ENCODE peak calls at places on chromosome 2, in six cellular contexts. J, D, O, X, E and N are unnamed samples.

GRCh38 chr2:43049836-43050796 is 176.3 kb downstream of the ZFP36L2 start:
- DNase-seq in J (no peak), D (no peak), O (no peak), X (no peak), E (peak; percentile 66), N (peak; percentile 48)

GRCh38 chr2:226618875-226619605 is 180.6 kb downstream of the IRS1 start:
- DNase-seq in J (no peak), D (peak; percentile 91), O (peak; percentile 85), X (no peak), E (peak; percentile 47), N (peak; percentile 43)

GRCh38 chr2:126908721-126909177 is 10.1 kb downstream of the TEX51 start:
- DNase-seq in J (peak; percentile 28), D (no peak), O (no peak), X (no peak), E (no peak), N (no peak)

GRCh38 chr2:228039752-228040534 is 141.5 kb downstream of the SPHKAP start:
- DNase-seq in J (peak; percentile 63), D (peak; percentile 8), O (peak; percentile 47), X (no peak), E (peak; percentile 37), N (peak; percentile 56)

GRCh38 chr2:102514061-102514785 is 41.2 kb downstream of the SLC9A4 start:
- DNase-seq in J (peak; percentile 89), D (peak; percentile 77), O (peak; percentile 87), X (peak; percentile 87), E (peak; percentile 94), N (peak; percentile 95)

GRCh38 chr2:98487806-98488189 is 43.1 kb downstream of the INPP4A start:
- DNase-seq in J (peak; percentile 57), D (no peak), O (peak; percentile 42), X (no peak), E (peak; percentile 37), N (peak; percentile 43)

GRCh38 chr2:3483986-3484960 is 35.1 kb downstream of the ADI1 start:
- DNase-seq in J (no peak), D (no peak), O (no peak), X (no peak), E (no peak), N (no peak)

GRCh38 chr2:110105608-110106467 is 9.8 kb downstream of the MALL start:
- DNase-seq in J (no peak), D (no peak), O (peak; percentile 73), X (peak; percentile 48), E (peak; percentile 95), N (peak; percentile 84)

GRCh38 chr2:186308347-186308746 is 177.7 kb upstream of the ZC3H15 start:
- DNase-seq in J (peak; percentile 64), D (no peak), O (peak; percentile 42), X (no peak), E (peak; percentile 83), N (peak; percentile 76)

GRCh38 chr2:23135481-23136100 is 249.4 kb upstream of the KLHL29 start:
- DNase-seq in J (peak; percentile 97), D (no peak), O (no peak), X (no peak), E (peak; percentile 29), N (peak; percentile 40)

GRCh38 chr2:113963965-113964364 is 74.1 kb downstream of the ACTR3 start:
- DNase-seq in J (no peak), D (no peak), O (no peak), X (no peak), E (no peak), N (no peak)

GRCh38 chr2:101111917-101112771 is 39.0 kb downstream of the TBC1D8 start:
- DNase-seq in J (no peak), D (peak; percentile 95), O (peak; percentile 100), X (peak; percentile 73), E (no peak), N (peak; percentile 56)

GRCh38 chr2:149597050-149598013 is 9.8 kb upstream of the MMADHC start:
- DNase-seq in J (peak; percentile 87), D (peak; percentile 83), O (peak; percentile 95), X (peak; percentile 82), E (peak; percentile 85), N (peak; percentile 79)

GRCh38 chr2:116891191-116891590 is 923.3 kb upstream of the DDX18 start:
- DNase-seq in J (no peak), D (no peak), O (no peak), X (no peak), E (no peak), N (no peak)

GRCh38 chr2:135701442-135701841 is 40.2 kb upstream of the UBXN4 start:
- DNase-seq in J (no peak), D (peak; percentile 69), O (peak; percentile 76), X (peak; percentile 69), E (peak; percentile 91), N (peak; percentile 53)

GRCh38 chr2:224041554-224041953 is 2.5 kb upstream of the SERPINE2 start:
- DNase-seq in J (no peak), D (no peak), O (no peak), X (no peak), E (no peak), N (no peak)

GRCh38 chr2:145185696-145186095 is 665.8 kb upstream of the ZEB2 start:
- DNase-seq in J (no peak), D (no peak), O (peak; percentile 66), X (no peak), E (peak; percentile 49), N (no peak)

GRCh38 chr2:165698621-165698946 is 95.5 kb downstream of the GALNT3 start:
- DNase-seq in J (peak; percentile 84), D (peak; percentile 57), O (peak; percentile 64), X (peak; percentile 44), E (peak; percentile 66), N (peak; percentile 68)

GRCh38 chr2:54191361-54192130 is 64.5 kb downstream of the TSPYL6 start:
- DNase-seq in J (no peak), D (no peak), O (no peak), X (no peak), E (no peak), N (no peak)

GRCh38 chr2:236684534-236685256 is 115.1 kb downstream of the ACKR3 start:
- DNase-seq in J (peak; percentile 46), D (no peak), O (no peak), X (no peak), E (no peak), N (no peak)

GRCh38 chr2:152436148-152436547 is 101.2 kb downstream of the FMNL2 start:
- DNase-seq in J (no peak), D (no peak), O (no peak), X (no peak), E (no peak), N (no peak)

GRCh38 chr2:124755386-124755785 is 730.3 kb downstream of the CNTNAP5 start:
- DNase-seq in J (peak; percentile 22), D (no peak), O (no peak), X (no peak), E (no peak), N (peak; percentile 36)

GRCh38 chr2:56376699-56377665 is 193.2 kb downstream of the CCDC85A start:
- DNase-seq in J (no peak), D (no peak), O (peak; percentile 35), X (peak; percentile 28), E (peak; percentile 35), N (no peak)

GRCh38 chr2:111072220-111072871 is 48.4 kb upstream of the BCL2L11 start:
- DNase-seq in J (no peak), D (peak; percentile 54), O (peak; percentile 83), X (peak; percentile 83), E (peak; percentile 78), N (peak; percentile 85)

GRCh38 chr2:38190542-38191218 is 114.7 kb upstream of the CYP1B1 start:
- DNase-seq in J (no peak), D (peak; percentile 90), O (peak; percentile 92), X (peak; percentile 92), E (no peak), N (no peak)

GRCh38 chr2:163341426-163341825 is 394.4 kb downstream of the FIGN start:
- DNase-seq in J (no peak), D (no peak), O (peak; percentile 25), X (no peak), E (peak; percentile 81), N (peak; percentile 14)

GRCh38 chr2:1542971-1543370 is 129.7 kb downstream of the TPO start:
- DNase-seq in J (no peak), D (no peak), O (no peak), X (no peak), E (no peak), N (no peak)